ENCODE peak calls at places on chromosomes 13 and 19, in six cellular contexts. F is adrenal gland, G is stomach, A is lung, S is HepG2, E is aorta. P is an unnamed sample. For H3K36me3, the result is how much of the 10 kb centered on the place peaks cover.

GRCh38 chr13:74134777-74135305 is 637 bp upstream of the KLF12 start:
- DNase-seq in S (no peak), A (peak), E (peak), F (peak), G (peak), P (peak)

GRCh38 chr19:4375164-4375619 is 25.2 kb downstream of the SH3GL1 start:
- DNase-seq in E (peak), A (peak), G (peak), S (peak), F (peak), P (no peak)

GRCh38 chr19:18785179-18786124 is 5.7 kb downstream of the COMP start:
- DNase-seq in G (peak), E (peak), A (peak), F (peak), S (peak), P (no peak)

GRCh38 chr13:44425041-44425814 is 51.6 kb downstream of the SERP2 start:
- DNase-seq in F (no peak), A (no peak), S (no peak), E (no peak), G (no peak), P (no peak)

GRCh38 chr13:74068471-74068870 is 65.7 kb downstream of the KLF12 start:
- DNase-seq in E (no peak), G (no peak), F (no peak), A (no peak), S (no peak), P (peak)

GRCh38 chr13:27353166-27353583 is 71.2 kb upstream of the GTF3A start:
- DNase-seq in F (no peak), E (no peak), S (peak), G (no peak), A (no peak), P (no peak)

GRCh38 chr13:40271931-40272775 is 394.3 kb downstream of the FOXO1 start:
- DNase-seq in F (peak), S (no peak), A (peak), G (peak), E (peak), P (no peak)

GRCh38 chr19:40413291-40413994 is at the start of gene PRX:
- DNase-seq in F (no peak), A (no peak), G (no peak), E (no peak), S (no peak), P (no peak)

GRCh38 chr13:54636231-54636630 is 1607.6 kb downstream of the OLFM4 start:
- DNase-seq in S (no peak), A (no peak), G (no peak), E (no peak), F (no peak), P (no peak)

GRCh38 chr19:56692496-56692895 is 20.9 kb upstream of the ZNF835 start:
- DNase-seq in A (no peak), S (no peak), G (no peak), E (no peak), F (peak), P (no peak)

GRCh38 chr19:10782795-10783194 is 53.2 kb downstream of the TMED1 start:
- DNase-seq in F (no peak), A (no peak), E (peak), G (no peak), S (no peak), P (no peak)

GRCh38 chr19:11659612-11660011 is 62.3 kb downstream of the ZNF627 start:
- DNase-seq in S (peak), F (no peak), E (no peak), G (no peak), A (no peak), P (no peak)

GRCh38 chr19:28943651-28944050 is 269.3 kb downstream of the UQCRFS1 start:
- DNase-seq in G (no peak), A (no peak), F (no peak), E (no peak), S (no peak), P (no peak)

GRCh38 chr13:31767175-31767900 is 28.0 kb downstream of the RXFP2 start:
- DNase-seq in S (no peak), G (no peak), F (no peak), A (no peak), E (no peak), P (no peak)

GRCh38 chr13:20001351-20001750 is 42.8 kb downstream of the ZMYM2 start:
- DNase-seq in E (no peak), S (no peak), A (no peak), F (no peak), G (no peak), P (no peak)

GRCh38 chr13:67023088-67023893 is 206.8 kb downstream of the PCDH9 start:
- DNase-seq in F (no peak), E (no peak), S (no peak), A (peak), G (no peak), P (no peak)

GRCh38 chr13:98419786-98420559 is 156.9 kb downstream of the STK24 start:
- DNase-seq in A (peak), G (no peak), E (no peak), S (no peak), F (no peak), P (no peak)

GRCh38 chr19:35986664-35987570 is 8.1 kb upstream of the SDHAF1 start:
- DNase-seq in F (no peak), E (peak), S (no peak), G (no peak), A (peak), P (no peak)

GRCh38 chr13:34678154-34678553 is 263.9 kb upstream of the NBEA start:
- DNase-seq in F (peak), G (no peak), A (no peak), E (no peak), S (peak), P (no peak)

GRCh38 chr19:750640-751423 is at the start of gene MISP:
- DNase-seq in F (no peak), S (no peak), E (no peak), G (peak), A (peak), P (no peak)

GRCh38 chr13:27797228-27797624 is 4.9 kb downstream of the GSX1 start:
- DNase-seq in S (no peak), G (no peak), A (no peak), E (no peak), F (no peak), P (no peak)

GRCh38 chr19:38304866-38305429 is 897 bp downstream of the C19orf33 start:
- DNase-seq in A (peak), S (peak), E (no peak), G (peak), F (peak), P (no peak)

GRCh38 chr19:53195265-53195879 is 2.2 kb upstream of the ZNF665 start:
- DNase-seq in E (peak), S (peak), G (peak), F (peak), A (peak), P (peak)

GRCh38 chr19:44747739-44748425 is 626 bp upstream of the BCL3 start:
- DNase-seq in S (peak), E (peak), A (peak), F (peak), G (peak), P (no peak)

GRCh38 chr13:79593121-79593520 is 112.2 kb downstream of the NDFIP2 start:
- DNase-seq in G (no peak), A (no peak), S (no peak), F (no peak), E (no peak), P (no peak)

GRCh38 chr19:12555456-12555930 is 4.2 kb upstream of the ZNF564 start:
- DNase-seq in A (no peak), S (no peak), E (no peak), G (no peak), F (no peak), P (no peak)

GRCh38 chr19:21147540-21147939 is 5.7 kb downstream of the ZNF431 start:
- DNase-seq in G (no peak), E (no peak), A (no peak), F (no peak), S (no peak), P (no peak)

GRCh38 chr19:7767487-7767886 is 4.4 kb downstream of the CLEC4M start:
- DNase-seq in G (no peak), F (no peak), A (no peak), S (no peak), E (no peak), P (no peak)

GRCh38 chr13:42345367-42345766 is 73.4 kb downstream of the AKAP11 start:
- DNase-seq in F (no peak), G (no peak), E (no peak), A (no peak), S (no peak), P (no peak)

GRCh38 chr19:17681505-17682125 is 6.5 kb downstream of the UNC13A start:
- DNase-seq in A (no peak), G (no peak), F (peak), S (no peak), E (no peak), P (no peak)

GRCh38 chr13:19772306-19772705 is 10.4 kb downstream of the PSPC1 start:
- DNase-seq in G (no peak), A (no peak), F (no peak), E (no peak), S (no peak), P (no peak)

GRCh38 chr19:31715249-31715944 is 366.2 kb upstream of the TSHZ3 start:
- DNase-seq in S (no peak), A (no peak), F (peak), G (no peak), E (no peak), P (no peak)

GRCh38 chr13:20679879-20680278 is 23.6 kb upstream of the IL17D start:
- DNase-seq in S (no peak), F (no peak), G (no peak), E (no peak), A (no peak), P (no peak)

GRCh38 chr13:90868321-90868920 is 479.1 kb upstream of the MIR17HG start:
- DNase-seq in G (no peak), S (peak), A (no peak), F (no peak), E (no peak), P (no peak)

GRCh38 chr19:2303209-2303798 is 4.7 kb downstream of the LINGO3 start:
- DNase-seq in A (no peak), E (no peak), F (no peak), S (no peak), G (no peak), P (no peak)
- H3K27ac ChIP-seq in A (no peak), E (no peak), F (no peak), S (no peak), G (no peak), P (no peak)

GRCh38 chr13:110480161-110480560 is 81.4 kb downstream of the RAB20 start:
- DNase-seq in E (no peak), S (no peak), A (no peak), F (no peak), G (no peak), P (no peak)
- H3K36me3 ChIP-seq in E (under half), S (under half), A (under half), F (under half), G (half or more), P (under half)

GRCh38 chr13:113723400-113724015 is 35.5 kb upstream of the TMEM255B start:
- DNase-seq in G (no peak), S (no peak), E (peak), F (no peak), A (no peak), P (no peak)
- H3K27ac ChIP-seq in G (no peak), S (no peak), E (no peak), F (no peak), A (no peak), P (no peak)

GRCh38 chr19:49830766-49831165 is 12.7 kb downstream of the MED25 start:
- DNase-seq in E (no peak), A (no peak), F (no peak), G (no peak), S (no peak), P (no peak)

GRCh38 chr19:49829721-49830120 is 11.6 kb downstream of the MED25 start:
- DNase-seq in G (no peak), A (no peak), S (no peak), F (no peak), E (no peak), P (no peak)

GRCh38 chr19:49833594-49833993 is 15.5 kb downstream of the MED25 start:
- DNase-seq in A (no peak), G (no peak), F (no peak), S (no peak), E (no peak), P (no peak)

GRCh38 chr19:49831592-49831991 is 13.5 kb downstream of the MED25 start:
- DNase-seq in F (no peak), A (no peak), G (no peak), E (no peak), S (no peak), P (no peak)

DNA sequence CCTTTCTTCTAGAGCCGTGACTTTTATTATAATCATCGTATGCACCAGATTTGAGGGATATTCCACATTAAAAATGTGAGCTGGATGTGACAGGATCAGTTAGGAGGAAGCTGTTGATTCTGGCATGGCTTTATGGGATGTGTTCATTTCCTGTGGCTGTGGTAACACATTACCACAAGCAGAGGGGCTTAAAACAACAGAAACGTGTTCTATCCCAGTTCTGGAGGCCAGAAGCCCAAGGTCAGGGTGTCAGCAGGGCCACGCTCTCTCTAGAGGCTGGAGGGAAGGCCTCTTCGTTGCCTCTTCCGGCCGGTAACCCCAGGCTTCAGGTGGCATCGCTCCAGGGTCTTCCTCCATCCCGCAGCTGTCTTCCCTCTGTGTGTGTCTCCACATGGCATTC is 14.5 kb downstream of the MED25 start:
- DNase-seq in E (no peak), F (no peak), A (no peak), S (no peak), G (no peak), P (no peak)
- H3K36me3 ChIP-seq in E (under half), F (half or more), A (half or more), S (half or more), G (half or more), P (half or more)